ENCODE peak calls at places on chromosomes 13 and 19, in nine cellular contexts. O is AG04450, S is glutamatergic neuron, P is left ventricle myocardium inferior, H is cardiac muscle cell, T is AG04449, Z is coronary artery, E is right atrium auricular region, J is Calu3. N is an unnamed sample.

GRCh38 chr19:46482645-46483044 is 11.3 kb upstream of the PNMA8A start:
- DNase-seq in O (no peak), S (no peak), P (no peak), H (no peak), T (no peak), Z (no peak), E (no peak), J (no peak), N (no peak)

GRCh38 chr19:4606921-4607678 is 32.2 kb upstream of the TNFAIP8L1 start:
- DNase-seq in O (no peak), S (peak), P (peak), H (peak), T (no peak), Z (no peak), E (no peak), J (no peak), N (no peak)

GRCh38 chr13:97257800-97258799 is 36.0 kb downstream of the MBNL2 start:
- DNase-seq in O (no peak), S (peak), P (peak), H (no peak), T (peak), Z (peak), E (peak), J (peak), N (peak)

GRCh38 chr19:2333807-2334211 is 5.3 kb downstream of the SPPL2B start:
- DNase-seq in O (no peak), S (peak), P (no peak), H (no peak), T (no peak), Z (no peak), E (no peak), J (no peak), N (no peak)

GRCh38 chr19:32020538-32020937 is 324.9 kb upstream of the ZNF507 start:
- DNase-seq in O (no peak), S (no peak), P (no peak), H (no peak), T (no peak), Z (no peak), E (no peak), J (no peak), N (no peak)

GRCh38 chr13:35700661-35701060 is 224.2 kb upstream of the MAB21L1 start:
- DNase-seq in O (no peak), S (no peak), P (no peak), H (no peak), T (peak), Z (no peak), E (no peak), J (no peak), N (no peak)

GRCh38 chr19:46413262-46414031 is at the start of gene CCDC8:
- DNase-seq in O (peak), S (peak), P (peak), H (peak), T (peak), Z (peak), E (peak), J (no peak), N (peak)

GRCh38 chr19:38070573-38070972 is 153.4 kb downstream of the DPF1 start:
- DNase-seq in O (peak), S (no peak), P (no peak), H (no peak), T (no peak), Z (no peak), E (no peak), J (peak), N (no peak)

GRCh38 chr19:3398114-3398899 is 31.9 kb downstream of the NFIC start:
- DNase-seq in O (no peak), S (no peak), P (peak), H (peak), T (no peak), Z (no peak), E (peak), J (no peak), N (no peak)

GRCh38 chr19:56253737-56254136 is 18.8 kb upstream of the EDDM13 start:
- DNase-seq in O (peak), S (no peak), P (no peak), H (peak), T (peak), Z (no peak), E (no peak), J (peak), N (no peak)

GRCh38 chr19:55640043-55640576 is 692 bp upstream of the ZNF580 start:
- DNase-seq in O (no peak), S (peak), P (peak), H (no peak), T (no peak), Z (peak), E (no peak), J (no peak), N (no peak)

GRCh38 chr19:51166846-51167490 is 24.9 kb downstream of the SIGLEC7 start:
- DNase-seq in O (no peak), S (no peak), P (no peak), H (no peak), T (no peak), Z (no peak), E (no peak), J (no peak), N (no peak)

GRCh38 chr19:13834308-13834790 is 39.1 kb downstream of the ZSWIM4 start:
- DNase-seq in O (no peak), S (no peak), P (no peak), H (no peak), T (no peak), Z (no peak), E (no peak), J (no peak), N (no peak)

GRCh38 chr19:18650468-18651001 is 13.7 kb downstream of the KLHL26 start:
- DNase-seq in O (peak), S (no peak), P (peak), H (no peak), T (no peak), Z (peak), E (peak), J (no peak), N (no peak)

GRCh38 chr19:5934002-5934401 is 19.9 kb downstream of the CAPS start:
- DNase-seq in O (no peak), S (no peak), P (no peak), H (no peak), T (no peak), Z (no peak), E (no peak), J (no peak), N (no peak)

GRCh38 chr19:11381535-11382369 is 2.4 kb downstream of the EPOR start:
- DNase-seq in O (no peak), S (peak), P (peak), H (peak), T (no peak), Z (no peak), E (peak), J (peak), N (peak)

GRCh38 chr13:71412231-71412630 is 454.8 kb downstream of the DACH1 start:
- DNase-seq in O (no peak), S (no peak), P (no peak), H (no peak), T (no peak), Z (no peak), E (no peak), J (no peak), N (no peak)

GRCh38 chr13:109807345-109807744 is 21.0 kb upstream of the IRS2 start:
- DNase-seq in O (no peak), S (no peak), P (no peak), H (no peak), T (no peak), Z (no peak), E (no peak), J (no peak), N (no peak)

GRCh38 chr19:1266818-1267440 is 2.2 kb upstream of the CIRBP start:
- DNase-seq in O (no peak), S (peak), P (peak), H (peak), T (no peak), Z (peak), E (no peak), J (peak), N (peak)

GRCh38 chr19:36258028-36258875 is 43.3 kb downstream of the ZNF146 start:
- DNase-seq in O (no peak), S (no peak), P (no peak), H (no peak), T (no peak), Z (no peak), E (no peak), J (no peak), N (no peak)

GRCh38 chr13:66344770-66345367 is 885.3 kb downstream of the PCDH9 start:
- DNase-seq in O (no peak), S (no peak), P (no peak), H (no peak), T (no peak), Z (no peak), E (no peak), J (no peak), N (no peak)

GRCh38 chr19:42254850-42255765 is at the start of gene ERF:
- DNase-seq in O (peak), S (peak), P (peak), H (peak), T (no peak), Z (peak), E (peak), J (peak), N (peak)

GRCh38 chr13:30156826-30157615 is 150.3 kb downstream of the KATNAL1 start:
- DNase-seq in O (no peak), S (no peak), P (no peak), H (no peak), T (no peak), Z (no peak), E (no peak), J (no peak), N (no peak)

GRCh38 chr13:30159446-30159839 is 147.9 kb downstream of the KATNAL1 start:
- DNase-seq in O (peak), S (no peak), P (no peak), H (no peak), T (peak), Z (no peak), E (no peak), J (no peak), N (no peak)

GRCh38 chr13:30157616-30157993 is 149.7 kb downstream of the KATNAL1 start:
- DNase-seq in O (no peak), S (no peak), P (no peak), H (no peak), T (no peak), Z (no peak), E (no peak), J (no peak), N (no peak)

GRCh38 chr13:30156270-30156669 is 151.1 kb downstream of the KATNAL1 start:
- DNase-seq in O (no peak), S (no peak), P (no peak), H (no peak), T (no peak), Z (no peak), E (no peak), J (no peak), N (no peak)

GRCh38 chr13:30158774-30159445 is 148.4 kb downstream of the KATNAL1 start:
- DNase-seq in O (peak), S (no peak), P (no peak), H (no peak), T (peak), Z (no peak), E (no peak), J (peak), N (no peak)
- TF ChIP-seq CTCF in O (peak), S (no peak), P (no peak), H (peak), T (peak), Z (no peak), E (no peak), J (no peak), N (no peak)

GRCh38 chr13:111092685-111093084 is 22.4 kb upstream of the ARHGEF7 start:
- DNase-seq in O (no peak), S (no peak), P (no peak), H (no peak), T (no peak), Z (no peak), E (no peak), J (no peak), N (no peak)

GRCh38 chr13:111093136-111093535 is 22.0 kb upstream of the ARHGEF7 start:
- DNase-seq in O (no peak), S (no peak), P (no peak), H (no peak), T (no peak), Z (no peak), E (no peak), J (no peak), N (no peak)

GRCh38 chr13:111095911-111096501 is 19.1 kb upstream of the ARHGEF7 start:
- DNase-seq in O (no peak), S (no peak), P (no peak), H (no peak), T (no peak), Z (no peak), E (no peak), J (no peak), N (no peak)

GRCh38 chr13:111095031-111095840 is 19.9 kb upstream of the ARHGEF7 start:
- DNase-seq in O (no peak), S (no peak), P (no peak), H (no peak), T (no peak), Z (no peak), E (no peak), J (no peak), N (no peak)

GRCh38 chr13:111093634-111094033 is 21.5 kb upstream of the ARHGEF7 start:
- DNase-seq in O (no peak), S (no peak), P (no peak), H (no peak), T (no peak), Z (no peak), E (no peak), J (no peak), N (no peak)
- TF ChIP-seq CTCF in O (no peak), S (no peak), P (no peak), H (no peak), T (no peak), Z (no peak), E (no peak), J (no peak), N (no peak)

DNA sequence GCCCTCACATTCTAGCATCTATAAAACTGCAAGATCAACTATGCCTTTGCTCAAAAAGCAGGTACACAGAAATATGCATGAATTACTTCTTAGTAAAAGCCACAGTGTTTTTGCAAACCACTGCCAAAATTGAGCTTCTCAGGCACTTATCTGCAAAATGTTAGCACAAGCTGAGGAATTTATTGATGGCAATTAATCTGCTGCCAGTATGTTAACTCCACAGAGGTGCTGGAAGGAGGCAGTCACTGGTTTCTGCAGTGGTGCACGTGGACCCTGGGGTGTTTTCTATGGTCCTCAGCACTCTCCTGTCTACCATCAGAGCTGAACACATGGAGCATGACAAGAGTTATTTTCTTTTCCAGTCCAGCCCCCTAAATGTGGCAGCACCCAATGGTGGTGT is 44.2 kb downstream of the CLDN10 start:
- DNase-seq in O (no peak), S (no peak), P (no peak), H (no peak), T (no peak), Z (no peak), E (no peak), J (no peak), N (no peak)
- TF ChIP-seq CTCF in O (no peak), S (no peak), P (no peak), H (no peak), T (no peak), Z (no peak), E (no peak), J (no peak), N (no peak)

DNA sequence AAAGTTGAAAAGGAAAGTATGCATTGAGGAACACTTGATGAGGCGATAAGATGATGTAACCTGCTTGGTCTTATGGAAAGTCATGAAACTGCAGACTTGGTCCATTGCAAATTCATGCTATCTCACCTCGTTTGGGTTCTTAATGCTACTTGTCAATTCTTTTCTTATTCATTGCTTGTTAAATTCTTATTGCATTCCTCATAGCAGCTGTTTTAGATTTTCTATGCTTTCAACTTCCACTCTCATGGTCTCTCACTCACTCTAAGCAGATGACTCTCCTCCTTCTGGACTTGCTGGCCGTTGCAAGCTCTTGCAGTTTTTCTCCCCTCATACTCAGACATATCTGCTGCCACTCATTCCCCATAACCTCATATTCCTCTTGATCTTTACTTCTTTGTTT is 67.8 kb upstream of the CSNK1A1L start:
- DNase-seq in O (peak), S (no peak), P (no peak), H (no peak), T (peak), Z (no peak), E (no peak), J (no peak), N (no peak)
- TF ChIP-seq CTCF in O (peak), S (no peak), P (no peak), H (no peak), T (peak), Z (no peak), E (no peak), J (no peak), N (no peak)

DNA sequence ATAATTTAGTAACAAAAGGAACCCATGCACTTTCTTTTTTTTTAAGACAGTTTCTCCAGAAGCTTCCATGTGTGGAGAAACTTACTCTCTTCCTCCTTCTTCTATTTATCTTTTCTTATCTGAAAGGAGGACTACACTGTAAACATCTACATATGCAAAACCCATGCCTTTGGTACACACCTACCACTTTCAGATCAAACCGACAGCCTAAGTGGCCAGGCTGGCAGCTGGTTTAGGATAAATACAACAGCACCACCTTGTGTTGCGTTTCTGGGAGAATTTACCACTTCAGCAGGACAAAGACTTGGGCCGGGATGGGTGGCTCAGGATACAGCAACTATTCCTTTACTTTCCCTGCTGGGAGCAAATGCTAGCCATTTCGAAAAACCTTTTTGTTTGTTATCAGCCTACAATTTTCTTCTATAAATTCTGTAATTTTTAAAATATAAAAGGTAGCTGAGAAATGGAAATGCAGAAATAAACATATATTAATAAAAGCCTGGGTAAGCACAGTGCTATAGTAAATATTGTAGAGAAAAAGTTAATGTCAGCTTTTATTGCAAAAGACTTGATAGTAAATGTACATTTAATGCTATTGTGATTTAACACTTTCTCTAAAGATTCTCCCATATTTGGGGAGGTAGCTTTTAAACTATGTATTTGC is 94.0 kb upstream of the RFC3 start:
- DNase-seq in O (peak), S (peak), P (peak), H (peak), T (no peak), Z (peak), E (peak), J (peak), N (peak)
- TF ChIP-seq CTCF in O (peak), S (peak), P (peak), H (peak), T (peak), Z (peak), E (peak), J (no peak), N (peak)

DNA sequence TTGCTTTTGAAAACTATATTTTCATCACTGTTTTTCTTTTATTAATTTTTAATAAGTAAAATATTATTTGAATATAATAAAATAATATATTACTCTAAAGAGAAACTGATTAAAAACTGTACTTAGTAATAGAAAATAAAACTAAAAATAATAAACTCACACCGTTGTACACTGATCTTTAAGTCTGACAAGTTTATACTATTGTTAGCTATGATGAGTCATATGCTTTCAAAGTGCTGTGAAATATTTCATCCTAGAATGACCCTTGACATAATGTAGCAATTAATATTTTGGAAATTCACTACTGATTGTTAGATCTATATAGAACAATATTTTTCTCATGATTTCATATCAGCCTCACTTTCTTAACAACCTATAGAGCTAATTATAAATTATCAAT is 1040.6 kb upstream of the SPRY2 start:
- DNase-seq in O (no peak), S (no peak), P (no peak), H (no peak), T (no peak), Z (no peak), E (no peak), J (no peak), N (no peak)
- TF ChIP-seq CTCF in O (no peak), S (no peak), P (no peak), H (no peak), T (no peak), Z (no peak), E (no peak), J (no peak), N (no peak)

GRCh38 chr19:49214701-49215100 is 57.1 kb downstream of the TRPM4 start:
- DNase-seq in O (no peak), S (no peak), P (no peak), H (no peak), T (no peak), Z (no peak), E (no peak), J (no peak), N (no peak)

GRCh38 chr19:49222011-49222410 is 64.4 kb downstream of the TRPM4 start:
- DNase-seq in O (no peak), S (no peak), P (no peak), H (no peak), T (no peak), Z (no peak), E (no peak), J (no peak), N (no peak)

GRCh38 chr19:49216076-49216475 is 58.5 kb downstream of the TRPM4 start:
- DNase-seq in O (no peak), S (no peak), P (no peak), H (no peak), T (no peak), Z (no peak), E (no peak), J (no peak), N (no peak)

GRCh38 chr19:49213791-49214190 is 56.2 kb downstream of the TRPM4 start:
- DNase-seq in O (no peak), S (peak), P (no peak), H (no peak), T (no peak), Z (no peak), E (no peak), J (peak), N (no peak)

GRCh38 chr19:49217382-49217781 is 59.8 kb downstream of the TRPM4 start:
- DNase-seq in O (no peak), S (no peak), P (peak), H (peak), T (no peak), Z (no peak), E (peak), J (no peak), N (no peak)
- TF ChIP-seq CTCF in O (no peak), S (no peak), P (no peak), H (no peak), T (no peak), Z (no peak), E (no peak), J (no peak), N (no peak)

GRCh38 chr13:75365724-75366173 is 116.2 kb downstream of the TBC1D4 start:
- DNase-seq in O (peak), S (no peak), P (no peak), H (no peak), T (no peak), Z (no peak), E (no peak), J (no peak), N (no peak)
- TF ChIP-seq CTCF in O (peak), S (no peak), P (peak), H (no peak), T (no peak), Z (no peak), E (no peak), J (no peak), N (no peak)